ENCODE peak calls at places on chromosomes 5 and 9, in four cellular contexts. E is mesenchymal stem cell, M is IMR-90, A is left ventricle myocardium inferior. L is an unnamed sample.

GRCh38 chr9:123550797-123551196 is 194.8 kb downstream of the CRB2 start:
- DNase-seq in E (no peak), M (no peak), A (no peak), L (no peak)

GRCh38 chr9:4713849-4714248 is 27.2 kb downstream of the AK3 start:
- DNase-seq in E (no peak), M (no peak), A (no peak), L (no peak)

GRCh38 chr9:89274838-89275237 is 36.2 kb upstream of the CKS2 start:
- DNase-seq in E (peak; percentile 99), M (peak; percentile 99), A (no peak), L (no peak)

GRCh38 chr5:119343766-119344165 is 12.1 kb upstream of the TNFAIP8 start:
- DNase-seq in E (no peak), M (peak; percentile 65), A (no peak), L (no peak)

GRCh38 chr5:143771229-143772001 is 40.5 kb upstream of the HMHB1 start:
- DNase-seq in E (peak; percentile 64), M (peak; percentile 63), A (no peak), L (no peak)

GRCh38 chr9:136975624-136976023 is 1.7 kb upstream of the PTGDS start:
- DNase-seq in E (no peak), M (no peak), A (peak; percentile 73), L (peak; percentile 87)

GRCh38 chr5:41266377-41266776 is 53.0 kb upstream of the C6 start:
- DNase-seq in E (no peak), M (no peak), A (no peak), L (no peak)

GRCh38 chr9:99361827-99362226 is 139.7 kb downstream of the SEC61B start:
- DNase-seq in E (no peak), M (no peak), A (no peak), L (no peak)

GRCh38 chr5:102889033-102889432 is 133.9 kb downstream of the PAM start:
- DNase-seq in E (no peak), M (no peak), A (no peak), L (no peak)

GRCh38 chr5:102891175-102891574 is 136.1 kb downstream of the PAM start:
- DNase-seq in E (no peak), M (no peak), A (no peak), L (no peak)

GRCh38 chr5:102886586-102886985 is 131.5 kb downstream of the PAM start:
- DNase-seq in E (no peak), M (peak; percentile 52), A (no peak), L (no peak)

GRCh38 chr5:102890133-102890532 is 135.0 kb downstream of the PAM start:
- DNase-seq in E (no peak), M (no peak), A (no peak), L (no peak)

GRCh38 chr5:102888483-102888882 is 133.4 kb downstream of the PAM start:
- DNase-seq in E (no peak), M (no peak), A (no peak), L (no peak)
- H3K27ac ChIP-seq in E (no peak overlapping the region), M (no peak overlapping the region), A (no peak overlapping the region), L (no peak overlapping the region)

DNA sequence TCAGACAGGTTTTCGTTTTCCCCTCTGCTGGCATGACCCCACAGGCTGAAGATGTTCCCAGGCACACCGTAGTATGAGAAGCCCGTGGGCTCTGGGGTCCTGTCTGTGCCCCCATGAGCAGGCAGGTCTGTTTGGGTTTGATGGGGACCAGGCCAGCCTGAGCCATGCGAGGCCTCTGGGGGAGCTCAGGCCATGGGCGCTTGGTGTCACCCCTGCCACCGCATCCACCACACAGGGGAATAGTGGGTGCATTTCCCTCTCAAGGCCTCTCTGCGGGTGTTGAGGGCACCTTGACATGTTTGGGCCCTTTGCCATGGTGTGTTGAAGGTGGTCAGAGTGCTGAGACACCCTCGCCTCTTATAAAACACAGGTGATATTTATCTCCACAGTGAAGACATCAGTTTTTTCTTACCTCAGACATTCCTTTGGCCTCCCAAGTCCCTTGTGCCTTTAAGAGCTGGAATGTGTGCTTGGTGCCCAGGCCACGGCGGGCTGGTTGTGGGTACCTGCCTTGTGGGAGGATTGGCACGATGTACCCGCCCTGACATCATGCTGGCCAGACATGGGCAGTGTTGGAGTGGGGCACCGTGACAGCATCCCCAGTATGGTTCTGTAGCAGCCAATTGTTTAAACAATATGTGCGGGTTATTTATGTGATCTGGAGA is 68.3 kb downstream of the WNK2 start:
- DNase-seq in E (no peak), M (no peak), A (no peak), L (no peak)
- H3K27ac ChIP-seq in E (no peak overlapping the region), M (no peak overlapping the region), A (peak overlapping the region; percentile 8), L (no peak overlapping the region)

GRCh38 chr9:95078516-95078915 is 239.0 kb downstream of the FANCC start:
- DNase-seq in E (no peak), M (no peak), A (no peak), L (no peak)
- H3K27ac ChIP-seq in E (no peak overlapping the region), M (peak overlapping the region; percentile 1), A (peak overlapping the region; percentile 90), L (peak overlapping the region; percentile 98)

GRCh38 chr9:33455952-33456351 is 8.6 kb upstream of the AQP3 start:
- DNase-seq in E (no peak), M (no peak), A (no peak), L (no peak)
- H3K27ac ChIP-seq in E (no peak overlapping the region), M (no peak overlapping the region), A (no peak overlapping the region), L (no peak overlapping the region)

DNA sequence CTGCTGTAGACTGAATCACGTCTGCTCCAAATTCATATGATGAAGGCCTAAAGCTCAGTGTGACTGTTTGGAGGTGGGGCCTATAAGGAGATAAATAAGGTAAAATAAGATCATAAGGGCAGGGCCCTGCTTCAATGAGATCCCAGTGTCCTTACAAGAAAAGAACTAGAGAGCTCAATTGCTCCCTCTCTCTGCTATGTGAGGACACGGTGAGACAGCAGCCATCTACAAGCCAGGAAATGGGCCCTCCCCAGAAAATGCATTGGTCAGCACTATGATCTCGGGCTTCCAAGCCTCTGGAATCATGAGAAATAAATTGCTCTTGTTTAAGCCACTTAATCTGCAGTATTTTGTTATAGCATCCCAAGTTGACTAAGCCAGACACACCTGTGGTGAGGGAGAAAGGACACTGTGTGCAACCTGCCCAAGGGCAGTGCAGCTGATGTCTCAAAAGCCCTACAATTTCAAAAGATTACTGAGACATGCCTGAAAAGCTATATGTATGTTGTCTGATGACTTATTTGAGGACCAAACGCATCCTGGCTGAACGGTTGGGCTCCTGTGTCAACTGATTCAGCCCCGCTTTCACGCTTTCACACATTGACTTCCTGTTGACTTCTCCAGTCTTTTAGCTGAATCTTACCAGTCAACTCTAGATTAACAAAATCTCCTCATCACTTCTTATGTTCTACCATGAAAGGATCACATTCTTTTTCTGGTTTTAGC is 13.2 kb downstream of the GZMK start:
- DNase-seq in E (peak; percentile 28), M (no peak), A (no peak), L (no peak)
- H3K27ac ChIP-seq in E (no peak overlapping the region), M (no peak overlapping the region), A (no peak overlapping the region), L (no peak overlapping the region)

DNA sequence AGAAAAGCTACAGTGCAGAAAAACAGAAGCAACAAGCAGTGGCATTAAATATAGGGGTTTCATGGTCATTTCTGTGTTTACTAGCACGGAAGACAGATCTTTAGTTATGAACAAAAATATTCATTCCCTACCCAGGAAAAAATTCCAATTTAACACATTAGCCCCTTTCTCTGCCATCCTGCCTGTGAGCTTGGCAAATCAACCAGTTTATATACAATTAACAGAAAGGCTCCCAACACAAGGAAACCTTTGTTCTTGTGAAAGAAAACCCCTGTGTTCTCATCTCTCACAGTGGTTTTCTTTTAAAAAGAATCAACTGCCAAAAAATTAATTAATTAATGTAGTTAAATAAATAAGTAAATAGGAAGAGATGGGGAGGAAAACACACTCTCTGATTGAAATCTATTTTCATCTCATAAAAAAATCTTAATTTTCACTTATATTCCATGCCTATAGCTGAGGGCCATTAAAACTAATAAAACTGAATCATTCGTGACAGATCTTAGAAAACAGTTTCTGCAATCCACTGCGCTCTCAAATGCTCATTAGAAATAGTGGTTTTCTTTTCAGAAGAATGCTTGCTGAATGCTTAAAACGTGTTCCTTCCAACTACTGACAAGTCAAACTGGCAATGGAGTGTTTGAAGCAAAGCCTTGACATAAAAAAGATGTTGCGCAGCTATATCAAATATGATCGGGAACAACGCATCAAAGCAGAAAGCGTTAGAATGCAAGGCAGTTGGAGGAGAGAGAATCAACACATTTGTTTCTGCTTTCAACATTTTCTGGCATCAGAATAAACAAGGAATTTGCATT is 387.7 kb downstream of the TLR4 start:
- DNase-seq in E (no peak), M (no peak), A (no peak), L (no peak)
- H3K27ac ChIP-seq in E (no peak overlapping the region), M (no peak overlapping the region), A (no peak overlapping the region), L (peak overlapping the region; percentile 96)

GRCh38 chr9:77987880-77988525 is 43.6 kb downstream of the GNAQ start:
- DNase-seq in E (no peak), M (no peak), A (no peak), L (no peak)
- H3K27ac ChIP-seq in E (no peak overlapping the region), M (no peak overlapping the region), A (no peak overlapping the region), L (no peak overlapping the region)

DNA sequence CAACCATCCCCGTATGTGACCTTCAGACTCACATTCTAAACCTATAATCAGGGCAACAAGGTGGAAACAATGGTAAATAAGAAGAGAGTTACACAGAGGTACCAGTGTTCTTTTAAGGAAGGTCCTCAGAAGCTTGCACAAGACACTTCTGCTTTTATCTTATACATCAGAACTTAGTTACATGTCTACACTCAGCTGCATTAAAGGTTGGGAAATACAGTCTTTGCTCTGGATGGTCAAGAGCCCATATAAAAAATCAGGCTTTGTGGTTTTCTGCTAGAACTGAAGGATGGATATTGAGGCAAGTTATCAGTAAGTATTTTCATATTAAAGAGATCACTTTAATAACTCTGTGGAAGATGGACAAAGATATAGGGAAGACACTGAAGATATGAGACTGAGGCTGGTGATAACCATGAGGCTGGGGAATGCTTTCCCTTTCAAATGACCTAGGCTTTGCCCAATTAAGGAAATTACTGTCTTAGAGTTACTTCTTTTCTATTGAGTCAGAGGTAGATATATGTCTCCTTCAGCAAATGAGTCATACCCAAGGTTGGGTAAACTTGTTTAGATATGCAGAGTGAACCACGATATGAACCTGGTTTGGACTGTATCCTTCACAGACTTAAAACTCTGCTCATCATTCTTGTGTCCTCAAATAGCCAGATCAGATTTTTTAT is 87.0 kb upstream of the TNC start:
- DNase-seq in E (peak; percentile 94), M (peak; percentile 95), A (no peak), L (no peak)
- H3K27ac ChIP-seq in E (peak overlapping the region; percentile 63), M (peak overlapping the region; percentile 88), A (no peak overlapping the region), L (no peak overlapping the region)

GRCh38 chr9:908806-909205 is 67.3 kb downstream of the DMRT1 start:
- DNase-seq in E (no peak), M (no peak), A (no peak), L (no peak)
- H3K27ac ChIP-seq in E (no peak overlapping the region), M (no peak overlapping the region), A (no peak overlapping the region), L (no peak overlapping the region)